ENCODE peak calls at places on chromosomes 5 and 9, in eight cellular contexts. G is CD8-positive, alpha-beta memory T cell; X is colonic mucosa; S is prostate gland; K is upper lobe of left lung; B is left ventricle myocardium inferior; R is heart right ventricle; H is pancreas. P is an unnamed sample.

GRCh38 chr9:85610074-85610855 is 131.5 kb downstream of the AGTPBP1 start:
- DNase-seq in K (no peak), R (peak; percentile 57), B (no peak), X (peak; percentile 38), H (no peak), G (no peak), S (peak; percentile 30), P (no peak)

GRCh38 chr9:93156475-93157008 is 22.5 kb upstream of the NINJ1 start:
- DNase-seq in G (no peak), X (no peak), R (no peak), K (no peak), B (no peak), H (no peak), S (no peak), P (no peak)

GRCh38 chr9:78261403-78262001 is 25.6 kb downstream of the CEP78 start:
- DNase-seq in G (no peak), R (no peak), K (no peak), H (no peak), X (no peak), B (no peak), S (no peak), P (no peak)

GRCh38 chr5:51148437-51148836 is 234.8 kb upstream of the ISL1 start:
- DNase-seq in B (no peak), X (no peak), G (no peak), K (no peak), S (no peak), R (no peak), H (no peak), P (no peak)

GRCh38 chr5:133906303-133906702 is 62.1 kb downstream of the C5orf15 start:
- DNase-seq in H (no peak), B (no peak), X (no peak), R (no peak), K (no peak), S (no peak), G (no peak), P (no peak)

GRCh38 chr5:97194366-97194765 is 11.3 kb upstream of the RIOK2 start:
- DNase-seq in H (no peak), R (no peak), X (no peak), G (no peak), K (no peak), S (no peak), B (no peak), P (no peak)

GRCh38 chr9:90874194-90874593 is 72.6 kb downstream of the SYK start:
- DNase-seq in G (no peak), S (no peak), B (no peak), X (no peak), H (no peak), K (no peak), R (no peak), P (no peak)

GRCh38 chr5:150221471-150221870 is 31.6 kb downstream of the SLC6A7 start:
- DNase-seq in G (no peak), B (no peak), K (no peak), R (no peak), X (no peak), H (no peak), S (no peak), P (no peak)

GRCh38 chr9:94169978-94170377 is 85.7 kb downstream of the PTPDC1 start:
- DNase-seq in K (no peak), R (no peak), X (no peak), H (no peak), B (no peak), S (no peak), G (no peak), P (no peak)

GRCh38 chr9:94167055-94167346 is 82.7 kb downstream of the PTPDC1 start:
- DNase-seq in R (no peak), G (no peak), X (no peak), H (no peak), S (no peak), B (no peak), K (no peak), P (no peak)

GRCh38 chr9:94167376-94167775 is 83.1 kb downstream of the PTPDC1 start:
- DNase-seq in G (no peak), B (no peak), X (no peak), S (no peak), H (no peak), K (no peak), R (no peak), P (no peak)

GRCh38 chr9:94166237-94167054 is 82.2 kb downstream of the PTPDC1 start:
- DNase-seq in X (peak; percentile 98), R (peak; percentile 99), G (peak; percentile 91), S (peak; percentile 98), H (peak; percentile 97), K (peak; percentile 96), B (peak; percentile 97), P (peak; percentile 98)

GRCh38 chr9:94168203-94169000 is 84.1 kb downstream of the PTPDC1 start:
- DNase-seq in S (no peak), R (no peak), H (no peak), B (no peak), G (no peak), X (no peak), K (no peak), P (no peak)
- H3K36me3 ChIP-seq in S (no peaks in the 10 kb centered on the region), R (peaks cover 2% of the 10 kb centered on the region), H (no peaks in the 10 kb centered on the region), B (no peaks in the 10 kb centered on the region), G (peaks cover 4% of the 10 kb centered on the region), X (no peaks in the 10 kb centered on the region), K (peaks cover 3% of the 10 kb centered on the region), P (peaks cover 4% of the 10 kb centered on the region)

DNA sequence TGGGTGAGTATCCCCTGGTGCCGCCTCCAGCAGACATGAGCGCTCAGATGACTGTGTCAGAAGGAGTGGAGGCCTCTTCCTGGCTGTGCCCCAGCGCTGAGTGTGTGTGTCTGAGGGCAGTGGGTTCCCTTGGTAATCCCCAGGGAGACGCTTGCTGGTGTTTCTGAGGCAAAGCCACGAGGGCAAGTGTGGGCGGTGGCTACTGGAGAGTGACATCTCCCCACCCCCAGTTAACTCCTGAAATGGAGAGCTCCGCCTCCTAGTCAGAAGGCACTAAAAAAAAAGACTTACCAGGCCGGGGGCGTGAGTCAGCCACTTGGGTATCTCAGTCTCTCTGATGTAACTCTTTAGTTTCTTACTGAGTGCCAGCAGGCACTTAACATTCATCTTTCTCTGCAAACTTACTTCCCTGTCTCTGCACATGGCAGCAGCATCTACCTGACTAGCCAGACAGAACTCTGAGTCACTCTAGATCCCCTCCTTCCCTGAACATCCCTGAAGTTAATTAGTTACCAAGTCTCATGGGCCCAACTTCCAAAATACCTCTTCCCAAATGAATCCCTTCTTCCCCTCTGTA is 19.3 kb downstream of the ORM2 start:
- DNase-seq in X (peak; percentile 59), H (no peak), K (no peak), R (peak; percentile 43), G (peak; percentile 49), S (no peak), B (no peak), P (no peak)
- H3K36me3 ChIP-seq in X (peaks cover 24% of the 10 kb centered on the region), H (no peaks in the 10 kb centered on the region), K (peaks cover 92% of the 10 kb centered on the region), R (peaks cover 100% of the 10 kb centered on the region), G (peaks cover 79% of the 10 kb centered on the region), S (no peaks in the 10 kb centered on the region), B (peaks cover 84% of the 10 kb centered on the region), P (peaks cover 100% of the 10 kb centered on the region)

GRCh38 chr5:100889165-100889564 is 13.9 kb downstream of the ST8SIA4 start:
- DNase-seq in R (no peak), X (no peak), S (no peak), H (no peak), G (no peak), B (no peak), K (no peak), P (no peak)
- H3K36me3 ChIP-seq in R (peaks cover 5% of the 10 kb centered on the region), X (no peaks in the 10 kb centered on the region), S (no peaks in the 10 kb centered on the region), H (no peaks in the 10 kb centered on the region), G (no peaks in the 10 kb centered on the region), B (no peaks in the 10 kb centered on the region), K (no peaks in the 10 kb centered on the region), P (no peaks in the 10 kb centered on the region)

GRCh38 chr9:124929464-124929863 is 11.4 kb downstream of the GOLGA1 start:
- DNase-seq in H (no peak), K (no peak), G (no peak), X (no peak), B (no peak), S (no peak), R (no peak), P (no peak)

GRCh38 chr9:124932355-124932754 is 8.5 kb downstream of the GOLGA1 start:
- DNase-seq in G (no peak), B (no peak), S (no peak), H (no peak), R (no peak), X (no peak), K (no peak), P (no peak)

GRCh38 chr9:124928116-124928515 is 12.8 kb downstream of the GOLGA1 start:
- DNase-seq in X (no peak), K (no peak), S (no peak), H (no peak), R (no peak), G (no peak), B (no peak), P (no peak)
- H3K36me3 ChIP-seq in X (peaks cover 7% of the 10 kb centered on the region), K (peaks cover 31% of the 10 kb centered on the region), S (no peaks in the 10 kb centered on the region), H (peaks cover 13% of the 10 kb centered on the region), R (peaks cover 99% of the 10 kb centered on the region), G (peaks cover 47% of the 10 kb centered on the region), B (peaks cover 87% of the 10 kb centered on the region), P (peaks cover 13% of the 10 kb centered on the region)

DNA sequence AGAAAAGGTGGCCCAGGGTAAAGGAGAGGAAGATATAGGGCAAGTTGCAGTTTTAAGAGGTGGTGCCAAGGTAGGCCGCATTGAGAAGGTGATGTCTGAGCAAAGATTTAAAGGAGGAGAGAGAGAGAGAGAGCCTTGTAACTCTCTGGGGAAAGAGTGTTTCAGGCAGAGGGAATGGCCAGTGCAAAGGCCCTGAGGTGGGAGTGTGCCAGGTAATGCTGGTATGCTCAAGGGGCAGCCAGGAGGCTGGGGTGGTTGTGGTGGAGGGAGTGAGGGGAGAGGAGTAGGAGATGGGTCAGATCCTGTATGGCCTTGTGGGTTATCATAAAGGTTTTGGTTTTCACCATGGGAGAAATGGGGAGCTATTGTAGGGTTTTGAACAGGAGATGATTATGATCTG is 9.9 kb downstream of the MCCC2 start:
- DNase-seq in K (no peak), X (no peak), S (no peak), B (no peak), H (no peak), G (no peak), R (no peak), P (no peak)
- H3K36me3 ChIP-seq in K (peaks cover 41% of the 10 kb centered on the region), X (no peaks in the 10 kb centered on the region), S (no peaks in the 10 kb centered on the region), B (peaks cover 64% of the 10 kb centered on the region), H (peaks cover 5% of the 10 kb centered on the region), G (peaks cover 24% of the 10 kb centered on the region), R (peaks cover 80% of the 10 kb centered on the region), P (peaks cover 71% of the 10 kb centered on the region)

GRCh38 chr9:19074836-19075235 is 25.6 kb downstream of the RRAGA start:
- DNase-seq in K (no peak), G (no peak), R (no peak), B (no peak), X (no peak), H (no peak), S (no peak), P (no peak)

DNA sequence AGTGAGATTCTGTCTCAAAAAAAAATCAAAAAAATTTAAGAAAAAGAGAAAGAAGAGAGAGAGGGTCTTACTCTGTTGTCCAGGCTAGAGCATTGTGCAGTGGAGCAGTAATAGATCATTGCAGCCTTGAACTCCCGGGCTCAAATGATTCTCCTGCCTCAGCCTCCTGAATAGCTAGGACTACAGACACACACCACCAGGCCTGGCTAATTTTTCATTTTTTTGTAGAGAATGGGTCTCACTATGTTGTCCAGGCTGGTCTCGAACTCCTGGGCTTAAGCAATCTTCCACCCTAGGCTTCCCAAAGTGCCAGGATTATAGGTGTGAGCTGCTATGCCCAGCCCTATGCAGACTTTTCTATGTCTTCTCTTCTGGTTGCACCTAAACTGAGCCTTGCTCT is 25.0 kb downstream of the RRAGA start:
- DNase-seq in X (no peak), K (no peak), R (no peak), B (no peak), H (no peak), G (no peak), S (no peak), P (no peak)
- H3K36me3 ChIP-seq in X (no peaks in the 10 kb centered on the region), K (peaks cover 38% of the 10 kb centered on the region), R (peaks cover 99% of the 10 kb centered on the region), B (peaks cover 97% of the 10 kb centered on the region), H (peaks cover 10% of the 10 kb centered on the region), G (peaks cover 17% of the 10 kb centered on the region), S (no peaks in the 10 kb centered on the region), P (peaks cover 84% of the 10 kb centered on the region)

GRCh38 chr9:136036050-136036449 is 59.0 kb downstream of the NACC2 start:
- DNase-seq in X (no peak), K (no peak), H (no peak), R (no peak), G (no peak), B (no peak), S (no peak), P (no peak)
- H3K36me3 ChIP-seq in X (no peaks in the 10 kb centered on the region), K (no peaks in the 10 kb centered on the region), H (no peaks in the 10 kb centered on the region), R (peaks cover 21% of the 10 kb centered on the region), G (no peaks in the 10 kb centered on the region), B (peaks cover 11% of the 10 kb centered on the region), S (no peaks in the 10 kb centered on the region), P (peaks cover 16% of the 10 kb centered on the region)

P was measured in stomach.